ENCODE peak calls at places on chromosomes 12 and 14, in four cellular contexts. J is progenitor cell of endocrine pancreas; Z is HTR-8/SVneo; K is CD8-positive, alpha-beta memory T cell. Y is an unnamed sample.

GRCh38 chr12:131553409-131553808 is 157.5 kb upstream of the SFSWAP start:
- DNase-seq in J (no peak), Z (no peak), K (no peak), Y (no peak)

GRCh38 chr12:110689601-110690430 is 901 bp upstream of the HVCN1 start:
- DNase-seq in J (no peak), Z (no peak), K (peak; percentile 31), Y (peak; percentile 18)

GRCh38 chr12:64998327-64999156 is 122.6 kb downstream of the WIF1 start:
- DNase-seq in J (no peak), Z (no peak), K (no peak), Y (no peak)

GRCh38 chr12:100826323-100826722 is 31.7 kb downstream of the ANO4 start:
- DNase-seq in J (peak; percentile 64), Z (no peak), K (no peak), Y (no peak)

GRCh38 chr12:92570056-92570753 is 132.6 kb upstream of the PLEKHG7 start:
- DNase-seq in J (peak; percentile 41), Z (peak; percentile 63), K (peak; percentile 35), Y (peak; percentile 43)

GRCh38 chr14:80426686-80427085 is 215.4 kb upstream of the DIO2 start:
- DNase-seq in J (no peak), Z (no peak), K (no peak), Y (no peak)

GRCh38 chr14:106844608-106845285 is 1318.4 kb downstream of the TMEM121 start:
- DNase-seq in J (no peak), Z (no peak), K (peak; percentile 58), Y (peak; percentile 49)

GRCh38 chr12:82651489-82651888 is 35.2 kb upstream of the TMTC2 start:
- DNase-seq in J (no peak), Z (no peak), K (no peak), Y (no peak)

GRCh38 chr12:78793491-78793890 is 71.1 kb upstream of the SYT1 start:
- DNase-seq in J (no peak), Z (no peak), K (no peak), Y (no peak)

GRCh38 chr12:124422142-124422569 is 127.3 kb downstream of the RFLNA start:
- DNase-seq in J (no peak), Z (peak; percentile 45), K (no peak), Y (no peak)

GRCh38 chr12:128840862-128841468 is 12.3 kb upstream of the GLT1D1 start:
- DNase-seq in J (no peak), Z (no peak), K (no peak), Y (no peak)

GRCh38 chr12:125552223-125552747 is 487.1 kb downstream of the AACS start:
- DNase-seq in J (no peak), Z (no peak), K (no peak), Y (no peak)

GRCh38 chr12:39587247-39587646 is 32.4 kb downstream of the ABCD2 start:
- DNase-seq in J (no peak), Z (no peak), K (no peak), Y (peak; percentile 13)

GRCh38 chr12:45475594-45475993 is 253.9 kb upstream of the ARID2 start:
- DNase-seq in J (no peak), Z (no peak), K (no peak), Y (no peak)

GRCh38 chr12:51922762-51923505 is 15.6 kb downstream of the ACVRL1 start:
- DNase-seq in J (no peak), Z (no peak), K (no peak), Y (no peak)

GRCh38 chr12:44174053-44174452 is 338.2 kb downstream of the TMEM117 start:
- DNase-seq in J (no peak), Z (no peak), K (no peak), Y (no peak)

GRCh38 chr12:21323736-21324135 is 11.0 kb downstream of the SLCO1A2 start:
- DNase-seq in J (no peak), Z (no peak), K (no peak), Y (no peak)

GRCh38 chr14:67971627-67972625 is 152.3 kb downstream of the RAD51B start:
- DNase-seq in J (no peak), Z (peak; percentile 43), K (no peak), Y (no peak)

GRCh38 chr12:79433465-79434072 is 257.2 kb downstream of the PAWR start:
- DNase-seq in J (no peak), Z (no peak), K (no peak), Y (no peak)

GRCh38 chr14:59520224-59520623 is 35.9 kb downstream of the JKAMP start:
- DNase-seq in J (no peak), Z (no peak), K (no peak), Y (no peak)

GRCh38 chr12:26488339-26488738 is 293.0 kb downstream of the SSPN start:
- DNase-seq in J (no peak), Z (no peak), K (no peak), Y (no peak)

GRCh38 chr12:76554411-76555225 is 5.0 kb downstream of the OSBPL8 start:
- DNase-seq in J (no peak), Z (no peak), K (no peak), Y (no peak)

GRCh38 chr14:36207500-36207899 is 31.0 kb upstream of the PTCSC3 start:
- DNase-seq in J (no peak), Z (no peak), K (no peak), Y (no peak)

GRCh38 chr12:111352300-111352993 is 16.4 kb downstream of the PHETA1 start:
- DNase-seq in J (no peak), Z (no peak), K (no peak), Y (no peak)

GRCh38 chr14:59333668-59334067 is 131.5 kb downstream of the GPR135 start:
- DNase-seq in J (no peak), Z (peak; percentile 29), K (no peak), Y (no peak)

GRCh38 chr14:63483315-63483714 is 59.9 kb downstream of the PPP2R5E start:
- DNase-seq in J (no peak), Z (no peak), K (no peak), Y (no peak)

GRCh38 chr12:50251619-50252300 is 31.6 kb downstream of the LIMA1 start:
- DNase-seq in J (no peak), Z (no peak), K (no peak), Y (no peak)

GRCh38 chr14:27049611-27050172 is 451.9 kb upstream of the NOVA1 start:
- DNase-seq in J (no peak), Z (no peak), K (no peak), Y (no peak)

GRCh38 chr12:31803306-31804184 is 74.7 kb upstream of the AMN1 start:
- DNase-seq in J (no peak), Z (no peak), K (no peak), Y (no peak)

GRCh38 chr12:92784795-92785562 is 82.2 kb downstream of the PLEKHG7 start:
- DNase-seq in J (no peak), Z (peak; percentile 64), K (no peak), Y (peak; percentile 10)

GRCh38 chr12:96069511-96070231 is 34.3 kb upstream of the LTA4H start:
- DNase-seq in J (no peak), Z (no peak), K (no peak), Y (no peak)

GRCh38 chr14:55122441-55122986 is 6.5 kb upstream of the LGALS3 start:
- DNase-seq in J (no peak), Z (no peak), K (no peak), Y (no peak)

GRCh38 chr12:20527396-20528154 is 159.2 kb downstream of the PDE3A start:
- DNase-seq in J (no peak), Z (no peak), K (no peak), Y (no peak)